ENCODE peak calls at places on chromosomes 12 and 14, in six cellular contexts. Q is foreskin fibroblast, R is fibroblast of pulmonary artery, X is Panc1, A is sigmoid colon, C is tibial nerve. I is an unnamed sample.
A peak's percentile ranks its signal among the peaks of the same experiment; 100 is the strongest.

GRCh38 chr12:28578833-28579252 is 388.6 kb downstream of the CCDC91 start:
- DNase-seq in C (no peak), Q (peak; percentile 33), R (no peak), X (no peak), A (no peak), I (peak; percentile 9)

GRCh38 chr12:54680374-54680773 is 32.2 kb upstream of the DCD start:
- DNase-seq in X (peak; percentile 39), Q (peak; percentile 6), R (peak; percentile 11), C (no peak), A (no peak), I (no peak)

GRCh38 chr12:117408161-117408791 is 46.9 kb upstream of the NOS1 start:
- DNase-seq in R (peak; percentile 5), X (no peak), C (peak; percentile 9), Q (peak; percentile 1), A (no peak), I (peak; percentile 84)

GRCh38 chr14:66088661-66089060 is 397.5 kb upstream of the CCDC196 start:
- DNase-seq in A (no peak), R (no peak), C (no peak), X (no peak), Q (peak; percentile 51), I (peak; percentile 80)

GRCh38 chr12:129614221-129614885 is 289.5 kb downstream of the TMEM132D start:
- DNase-seq in X (no peak), R (no peak), A (no peak), Q (no peak), C (no peak), I (no peak)

GRCh38 chr14:30569216-30569902 is 10.4 kb downstream of the G2E3 start:
- DNase-seq in A (no peak), C (no peak), R (peak; percentile 24), X (no peak), Q (no peak), I (peak; percentile 29)

GRCh38 chr12:75137896-75138295 is 71.7 kb downstream of the KCNC2 start:
- DNase-seq in Q (no peak), A (no peak), R (no peak), C (no peak), X (no peak), I (no peak)

GRCh38 chr12:5985471-5985870 is 40.4 kb upstream of the ANO2 start:
- DNase-seq in X (no peak), A (no peak), C (no peak), R (no peak), Q (no peak), I (no peak)

GRCh38 chr12:117832459-117833457 is 136.0 kb downstream of the KSR2 start:
- DNase-seq in C (no peak), X (no peak), A (peak; percentile 28), R (no peak), Q (peak; percentile 36), I (peak; percentile 79)

GRCh38 chr12:2752676-2753371 is 41.9 kb upstream of the FKBP4 start:
- DNase-seq in A (peak; percentile 76), Q (peak; percentile 86), X (no peak), C (peak; percentile 47), R (peak; percentile 64), I (peak; percentile 45)

GRCh38 chr14:52333108-52333507 is 19.0 kb downstream of the PTGER2 start:
- DNase-seq in X (no peak), A (no peak), C (no peak), R (no peak), Q (no peak), I (no peak)

GRCh38 chr12:27186240-27186839 is 57.7 kb upstream of the STK38L start:
- DNase-seq in X (no peak), A (no peak), R (no peak), C (no peak), Q (peak; percentile 41), I (peak; percentile 18)

GRCh38 chr12:2068638-2069037 is 15.9 kb downstream of the CACNA1C start:
- DNase-seq in A (no peak), C (no peak), X (no peak), Q (no peak), R (no peak), I (no peak)

GRCh38 chr12:131137836-131138637 is 184.3 kb downstream of the ADGRD1 start:
- DNase-seq in Q (peak; percentile 69), C (no peak), R (no peak), X (no peak), A (peak; percentile 64), I (peak; percentile 19)

GRCh38 chr12:19432309-19433170 is 6.8 kb upstream of the AEBP2 start:
- DNase-seq in X (no peak), A (no peak), Q (no peak), C (no peak), R (no peak), I (no peak)

GRCh38 chr14:27536748-27537147 is 938.9 kb upstream of the NOVA1 start:
- DNase-seq in X (no peak), C (no peak), Q (no peak), R (no peak), A (no peak), I (no peak)

GRCh38 chr14:21723431-21724045 is 49.9 kb upstream of the OR4E1 start:
- DNase-seq in C (no peak), X (no peak), R (peak; percentile 24), A (no peak), Q (no peak), I (no peak)

GRCh38 chr12:7934153-7934552 is 1.8 kb downstream of the SLC2A3 start:
- DNase-seq in A (no peak), C (no peak), Q (no peak), R (no peak), X (no peak), I (no peak)

GRCh38 chr12:7934560-7935463 is 1.2 kb downstream of the SLC2A3 start:
- DNase-seq in Q (no peak), A (no peak), C (no peak), R (no peak), X (no peak), I (no peak)

GRCh38 chr12:7935464-7935772 is 569 bp downstream of the SLC2A3 start:
- DNase-seq in X (no peak), R (peak; percentile 35), A (no peak), Q (peak; percentile 24), C (no peak), I (no peak)

GRCh38 chr12:7935773-7936581 is at the start of gene SLC2A3:
- DNase-seq in R (peak; percentile 95), C (peak; percentile 90), A (peak; percentile 75), X (no peak), Q (peak; percentile 94), I (peak; percentile 95)

DNA sequence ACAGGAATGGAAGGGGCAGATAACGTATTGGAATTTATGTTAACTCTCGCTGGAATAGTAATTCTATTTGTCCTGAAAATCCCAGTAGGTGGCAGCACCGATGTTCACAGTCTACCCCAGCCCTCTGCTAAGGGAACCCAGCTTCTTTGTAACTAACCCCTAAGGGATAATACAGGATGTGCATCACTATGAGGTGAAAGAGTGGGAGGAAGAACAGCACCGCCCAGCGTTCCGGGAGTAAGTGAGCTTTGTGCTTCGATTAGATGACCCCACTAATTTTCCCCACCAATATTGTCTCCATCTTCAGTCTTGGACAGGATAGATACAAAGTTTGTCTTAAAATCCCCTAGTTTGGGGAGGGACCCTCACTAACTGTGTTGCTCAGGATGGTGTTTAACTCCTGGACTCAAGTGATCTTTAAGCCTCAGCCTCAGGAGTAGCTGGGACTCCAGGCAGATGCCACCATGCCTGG is 2.7 kb downstream of the SLC2A3 start:
- DNase-seq in C (peak; percentile 86), X (peak; percentile 42), Q (peak; percentile 96), R (peak; percentile 97), A (peak; percentile 88), I (peak; percentile 96)
- H3K4me3 ChIP-seq in C (peak overlapping the region; percentile 67), X (no peak overlapping the region), Q (peak overlapping the region; percentile 90), R (peak overlapping the region; percentile 73), A (no peak overlapping the region), I (peak overlapping the region; percentile 75)

GRCh38 chr12:9751204-9752144 is 9.2 kb downstream of the CD69 start:
- DNase-seq in X (no peak), C (no peak), Q (peak; percentile 22), R (peak; percentile 35), A (no peak), I (peak; percentile 16)
- TF ChIP-seq CTCF in X (peak; percentile 28), C (no peak), Q (peak; percentile 27), R (peak; percentile 50), A (peak; percentile 9), I (peak; percentile 51)

DNA sequence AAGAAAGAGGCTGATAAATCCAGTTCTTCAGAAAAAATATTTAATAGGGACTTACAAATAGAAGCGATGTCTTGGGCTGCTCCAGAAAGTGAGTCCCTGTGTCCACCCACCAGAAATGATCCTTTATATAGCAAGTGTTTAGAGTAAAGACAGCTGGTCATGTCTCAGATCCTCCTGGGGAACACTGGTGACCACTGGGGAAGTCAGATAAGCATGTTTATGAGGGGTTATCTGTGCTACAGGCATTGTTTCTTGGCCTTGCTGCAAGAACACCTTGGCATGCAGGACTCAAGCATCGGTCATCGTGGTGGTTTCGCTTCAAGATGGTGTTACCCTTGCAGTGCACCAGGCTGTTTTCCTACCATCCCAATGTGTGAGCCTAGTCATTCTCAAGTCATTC is 27.2 kb downstream of the CPM start:
- DNase-seq in R (no peak), Q (no peak), C (no peak), A (no peak), X (no peak), I (no peak)
- H3K4me3 ChIP-seq in R (no peak overlapping the region), Q (no peak overlapping the region), C (no peak overlapping the region), A (no peak overlapping the region), X (no peak overlapping the region), I (no peak overlapping the region)

GRCh38 chr12:105076913-105077312 is 7.3 kb downstream of the ALDH1L2 start:
- DNase-seq in X (no peak), A (no peak), Q (no peak), C (no peak), R (no peak), I (no peak)

GRCh38 chr12:105079011-105079570 is 5.2 kb downstream of the ALDH1L2 start:
- DNase-seq in R (no peak), C (no peak), X (no peak), Q (no peak), A (no peak), I (no peak)

GRCh38 chr12:105076098-105076497 is 8.2 kb downstream of the ALDH1L2 start:
- DNase-seq in Q (peak; percentile 27), C (no peak), A (no peak), R (peak; percentile 47), X (no peak), I (peak; percentile 93)

GRCh38 chr12:105072888-105073488 is 11.3 kb downstream of the ALDH1L2 start:
- DNase-seq in C (no peak), A (no peak), X (no peak), Q (no peak), R (no peak), I (no peak)

DNA sequence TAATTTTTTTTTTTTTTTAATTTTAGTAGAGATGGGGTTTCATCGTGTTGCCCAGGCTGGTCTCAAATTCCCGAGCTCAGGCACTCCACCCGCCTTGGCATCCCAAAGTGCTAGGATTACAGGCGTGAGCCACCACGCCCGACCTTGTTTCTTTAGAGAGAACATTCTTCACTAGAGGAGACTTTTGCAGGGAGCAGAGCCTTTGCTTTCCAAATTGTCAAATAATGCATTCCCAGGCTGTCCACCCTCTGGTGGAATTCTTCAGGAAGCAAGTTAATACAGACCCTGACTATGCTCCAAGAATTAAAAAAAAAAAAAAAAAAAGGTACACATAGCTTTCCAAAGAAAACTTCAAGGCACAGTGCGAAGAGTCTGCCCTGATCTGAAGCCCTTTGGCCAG is 6.8 kb downstream of the ALDH1L2 start:
- DNase-seq in A (no peak), R (no peak), X (no peak), C (peak; percentile 24), Q (no peak), I (peak; percentile 45)
- TF ChIP-seq CTCF in A (no peak), R (no peak), X (no peak), C (no peak), Q (no peak), I (no peak)

I was measured in AG10803.